ENCODE peak calls at places on chromosomes 13 and 19, in seven cellular contexts. L, K, W, P, M, Q and I are unnamed samples.
A peak's percentile ranks its signal among the peaks of the same experiment; 100 is the strongest.

GRCh38 chr13:94610475-94610874 is 8.8 kb downstream of the GPR180 start:
- DNase-seq in L (no peak), K (no peak), W (no peak), P (no peak), M (no peak), Q (no peak), I (no peak)

GRCh38 chr13:46179576-46180368 is 2.2 kb downstream of the LCP1 start:
- DNase-seq in L (no peak), K (no peak), W (no peak), P (no peak), M (no peak), Q (no peak), I (no peak)

GRCh38 chr13:109787135-109787954 is 962 bp upstream of the IRS2 start:
- DNase-seq in L (peak; percentile 62), K (peak; percentile 33), W (peak; percentile 56), P (peak; percentile 69), M (peak; percentile 78), Q (no peak), I (peak; percentile 63)

GRCh38 chr19:49342291-49342721 is 7.1 kb downstream of the CD37 start:
- DNase-seq in L (no peak), K (no peak), W (no peak), P (no peak), M (no peak), Q (no peak), I (no peak)

GRCh38 chr19:32450217-32450616 is 44.6 kb downstream of the DPY19L3 start:
- DNase-seq in L (no peak), K (peak; percentile 84), W (no peak), P (no peak), M (no peak), Q (no peak), I (peak; percentile 13)

GRCh38 chr19:33665776-33666175 is 44.0 kb downstream of the CHST8 start:
- DNase-seq in L (no peak), K (no peak), W (no peak), P (no peak), M (no peak), Q (no peak), I (no peak)

GRCh38 chr13:26621731-26622401 is 64.4 kb downstream of the WASF3 start:
- DNase-seq in L (no peak), K (no peak), W (no peak), P (no peak), M (no peak), Q (no peak), I (no peak)

GRCh38 chr13:30963794-30964193 is 31.3 kb downstream of the TEX26 start:
- DNase-seq in L (no peak), K (peak; percentile 29), W (no peak), P (no peak), M (no peak), Q (no peak), I (no peak)

GRCh38 chr19:30371157-30371845 is 883 bp upstream of the ZNF536 start:
- DNase-seq in L (no peak), K (no peak), W (no peak), P (no peak), M (no peak), Q (no peak), I (no peak)

GRCh38 chr19:51978882-51979281 is 7.8 kb downstream of the ZNF350 start:
- DNase-seq in L (no peak), K (no peak), W (peak; percentile 64), P (no peak), M (no peak), Q (no peak), I (no peak)

GRCh38 chr13:33280550-33280905 is 5.0 kb downstream of the STARD13 start:
- DNase-seq in L (no peak), K (no peak), W (peak; percentile 67), P (no peak), M (no peak), Q (no peak), I (no peak)

GRCh38 chr13:24187185-24187584 is 26.7 kb downstream of the SPATA13 start:
- DNase-seq in L (no peak), K (peak; percentile 64), W (peak; percentile 48), P (no peak), M (peak; percentile 40), Q (no peak), I (peak; percentile 62)

GRCh38 chr19:29639086-29639485 is 26.2 kb upstream of the PLEKHF1 start:
- DNase-seq in L (no peak), K (no peak), W (no peak), P (no peak), M (no peak), Q (no peak), I (no peak)

GRCh38 chr19:14979498-14980255 is at the start of gene SLC1A6:
- DNase-seq in L (peak; percentile 79), K (no peak), W (peak; percentile 49), P (peak; percentile 62), M (peak; percentile 65), Q (no peak), I (no peak)

GRCh38 chr19:2702170-2703076 is at the start of gene GNG7:
- DNase-seq in L (peak; percentile 94), K (peak; percentile 61), W (peak; percentile 72), P (peak; percentile 92), M (peak; percentile 93), Q (no peak), I (peak; percentile 78)

GRCh38 chr19:43620061-43621001 is 902 bp upstream of the ZNF428 start:
- DNase-seq in L (no peak), K (no peak), W (no peak), P (no peak), M (no peak), Q (no peak), I (no peak)

GRCh38 chr13:40206241-40207109 is 460.0 kb downstream of the FOXO1 start:
- DNase-seq in L (no peak), K (peak; percentile 7), W (no peak), P (no peak), M (no peak), Q (no peak), I (no peak)

GRCh38 chr13:61414686-61415664 is 674 bp downstream of the PCDH20 start:
- DNase-seq in L (peak; percentile 93), K (no peak), W (no peak), P (peak; percentile 75), M (peak; percentile 96), Q (peak; percentile 83), I (peak; percentile 18)

GRCh38 chr13:109724603-109725002 is 61.8 kb downstream of the IRS2 start:
- DNase-seq in L (no peak), K (no peak), W (no peak), P (no peak), M (no peak), Q (no peak), I (no peak)

GRCh38 chr13:36298535-36299068 is 988 bp upstream of the CCDC169 start:
- DNase-seq in L (peak; percentile 75), K (no peak), W (no peak), P (peak; percentile 80), M (peak; percentile 84), Q (peak; percentile 64), I (peak; percentile 11)

GRCh38 chr19:50928841-50929240 is 17.6 kb upstream of the KLK4 start:
- DNase-seq in L (no peak), K (no peak), W (no peak), P (no peak), M (peak; percentile 50), Q (no peak), I (no peak)

GRCh38 chr19:8065489-8066261 is 13.1 kb downstream of the CCL25 start:
- DNase-seq in L (no peak), K (no peak), W (no peak), P (no peak), M (no peak), Q (no peak), I (no peak)

GRCh38 chr19:16618248-16618647 is 9.8 kb downstream of the MED26 start:
- DNase-seq in L (no peak), K (no peak), W (no peak), P (no peak), M (no peak), Q (no peak), I (no peak)

GRCh38 chr19:11202488-11203193 is 5.3 kb upstream of the KANK2 start:
- DNase-seq in L (no peak), K (no peak), W (no peak), P (no peak), M (no peak), Q (no peak), I (no peak)

GRCh38 chr19:11203194-11204075 is 6.1 kb upstream of the KANK2 start:
- DNase-seq in L (peak; percentile 79), K (peak; percentile 71), W (peak; percentile 56), P (peak; percentile 53), M (peak; percentile 68), Q (peak; percentile 46), I (peak; percentile 93)

GRCh38 chr19:11204076-11204602 is 6.8 kb upstream of the KANK2 start:
- DNase-seq in L (no peak), K (no peak), W (no peak), P (no peak), M (no peak), Q (no peak), I (no peak)

GRCh38 chr19:11205939-11206570 is 8.7 kb upstream of the KANK2 start:
- DNase-seq in L (no peak), K (no peak), W (no peak), P (no peak), M (no peak), Q (no peak), I (no peak)

DNA sequence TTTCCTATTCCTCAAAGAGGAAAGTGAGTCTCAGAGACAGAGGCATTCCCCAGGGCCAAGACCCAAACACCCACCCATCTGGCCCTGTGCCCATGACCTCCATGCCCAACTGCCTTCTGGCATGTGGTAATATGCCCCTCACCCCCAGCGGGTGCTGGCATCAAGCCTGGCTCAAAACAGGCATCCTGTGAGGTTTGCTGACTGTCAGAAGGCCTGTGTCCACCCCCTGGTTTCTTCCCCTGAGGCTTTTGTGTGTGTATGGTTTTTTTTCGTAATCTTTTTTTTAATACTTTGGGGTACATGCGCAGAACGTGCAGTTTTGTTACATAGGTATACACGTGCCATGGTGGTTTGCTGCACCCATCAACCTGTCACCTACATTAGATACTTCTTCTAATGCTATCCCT is 7.6 kb upstream of the KANK2 start:
- DNase-seq in L (no peak), K (no peak), W (no peak), P (no peak), M (no peak), Q (no peak), I (no peak)
- H3K4ac ChIP-seq in L (no peak overlapping the region), K (no peak overlapping the region), W (no peak overlapping the region), P (no peak overlapping the region), M (no peak overlapping the region), Q (no peak overlapping the region), I (no peak overlapping the region)

DNA sequence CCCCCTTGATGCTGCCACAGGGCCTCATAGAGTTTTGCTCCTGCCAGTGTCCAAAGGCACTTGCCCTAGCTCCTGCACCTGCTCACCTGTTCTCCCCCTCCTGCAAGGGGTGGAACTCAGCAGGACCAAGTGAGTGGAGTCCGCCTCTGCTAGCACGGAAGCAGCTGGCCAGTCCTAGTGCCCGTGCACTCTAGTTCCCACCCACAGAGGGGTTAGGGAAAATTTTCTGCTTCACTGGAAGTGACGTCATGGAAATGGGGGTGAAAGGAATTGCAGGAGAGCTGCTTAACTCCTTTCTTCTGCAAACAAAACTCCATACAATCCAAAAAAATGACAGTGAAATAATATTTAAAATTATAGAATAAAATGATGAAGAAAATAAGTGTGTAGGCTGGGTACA is 609.7 kb upstream of the SLITRK1 start:
- DNase-seq in L (no peak), K (no peak), W (no peak), P (no peak), M (no peak), Q (no peak), I (no peak)
- H3K4ac ChIP-seq in L (no peak overlapping the region), K (no peak overlapping the region), W (no peak overlapping the region), P (no peak overlapping the region), M (no peak overlapping the region), Q (no peak overlapping the region), I (no peak overlapping the region)

GRCh38 chr13:20378721-20379120 is 146.6 kb upstream of the GJB6 start:
- DNase-seq in L (no peak), K (no peak), W (no peak), P (no peak), M (no peak), Q (no peak), I (no peak)
- H3K4ac ChIP-seq in L (no peak overlapping the region), K (no peak overlapping the region), W (no peak overlapping the region), P (no peak overlapping the region), M (no peak overlapping the region), Q (no peak overlapping the region), I (no peak overlapping the region)

GRCh38 chr19:10395003-10395402 is 8.3 kb downstream of the CDC37 start:
- DNase-seq in L (no peak), K (no peak), W (no peak), P (no peak), M (no peak), Q (no peak), I (no peak)
- H3K4ac ChIP-seq in L (no peak overlapping the region), K (no peak overlapping the region), W (no peak overlapping the region), P (no peak overlapping the region), M (no peak overlapping the region), Q (no peak overlapping the region), I (no peak overlapping the region)